ENCODE peak calls at places on chromosomes 3 and 15, in four cellular contexts. Q is A549, J is H1, O is K562. E is an unnamed sample.

GRCh38 chr15:52109559-52110451 is 2.8 kb downstream of the BCL2L10 start:
- DNase-seq in O (no peak), Q (no peak), J (no peak), E (no peak)

GRCh38 chr3:100590114-100590839 is 19.1 kb upstream of the ADGRG7 start:
- DNase-seq in J (peak), O (peak), Q (peak), E (peak)

GRCh38 chr15:59532770-59533379 is 78.7 kb upstream of the GCNT3 start:
- DNase-seq in O (peak), Q (peak), J (no peak), E (peak)

GRCh38 chr3:12288466-12289129 is at the start of gene PPARG:
- DNase-seq in Q (peak), J (peak), O (no peak), E (peak)

GRCh38 chr3:157103280-157103679 is 56.7 kb downstream of the CCNL1 start:
- DNase-seq in Q (no peak), O (no peak), J (no peak), E (no peak)

GRCh38 chr3:187616307-187616939 is 53.8 kb downstream of the SST start:
- DNase-seq in Q (peak), O (peak), J (peak), E (peak)

GRCh38 chr3:58731673-58732072 is 65.1 kb upstream of the FAM3D start:
- DNase-seq in Q (no peak), O (no peak), J (no peak), E (no peak)

GRCh38 chr15:46502668-46503067 is 867.8 kb downstream of the SQOR start:
- DNase-seq in Q (no peak), O (no peak), J (no peak), E (peak)

GRCh38 chr15:90106522-90107117 is 4.4 kb upstream of the IDH2 start:
- DNase-seq in Q (peak), O (no peak), J (no peak), E (no peak)

GRCh38 chr3:159189994-159190669 is 388.3 kb downstream of the MFSD1 start:
- DNase-seq in J (no peak), Q (no peak), O (no peak), E (no peak)

GRCh38 chr15:83088876-83089275 is 18.6 kb upstream of the TM6SF1 start:
- DNase-seq in J (no peak), O (no peak), Q (no peak), E (no peak)

GRCh38 chr3:78659386-78659987 is 1108.3 kb downstream of the ROBO1 start:
- DNase-seq in J (no peak), Q (peak), O (peak), E (peak)

GRCh38 chr3:27426926-27427325 is 57.3 kb downstream of the SLC4A7 start:
- DNase-seq in J (no peak), Q (no peak), O (no peak), E (no peak)

GRCh38 chr3:29683306-29683993 is 402.6 kb downstream of the RBMS3 start:
- DNase-seq in J (no peak), Q (peak), O (no peak), E (no peak)

GRCh38 chr3:36876181-36876936 is 68.5 kb downstream of the TRANK1 start:
- DNase-seq in O (peak), J (peak), Q (no peak), E (no peak)

GRCh38 chr3:87197531-87197930 is 29.6 kb upstream of the CHMP2B start:
- DNase-seq in J (no peak), Q (no peak), O (no peak), E (no peak)

GRCh38 chr3:157865449-157865862 is 240.8 kb downstream of the SHOX2 start:
- DNase-seq in Q (peak), J (peak), O (peak), E (peak)

GRCh38 chr15:50116477-50116876 is 2.6 kb downstream of the ATP8B4 start:
- DNase-seq in Q (peak), O (peak), J (peak), E (peak)

GRCh38 chr3:195151866-195152526 is 119.0 kb downstream of the XXYLT1 start:
- DNase-seq in J (no peak), Q (peak), O (no peak), E (peak)

GRCh38 chr15:45795487-45796069 is 160.7 kb downstream of the SQOR start:
- DNase-seq in Q (peak), O (no peak), J (no peak), E (peak)

GRCh38 chr15:26864664-26865191 is 2.1 kb upstream of the GABRA5 start:
- DNase-seq in Q (peak), O (peak), J (peak), E (no peak)

GRCh38 chr3:1971780-1972179 is 126.9 kb upstream of the CNTN4 start:
- DNase-seq in Q (no peak), J (no peak), O (no peak), E (no peak)

GRCh38 chr15:42457445-42458442 is 33.2 kb downstream of the ZNF106 start:
- DNase-seq in Q (no peak), J (peak), O (no peak), E (no peak)

GRCh38 chr15:62887113-62887570 is 155.4 kb upstream of the TPM1 start:
- DNase-seq in J (peak), Q (no peak), O (no peak), E (no peak)

GRCh38 chr15:31280831-31281216 is 45.8 kb upstream of the KLF13 start:
- DNase-seq in O (no peak), J (no peak), Q (no peak), E (no peak)

GRCh38 chr3:171846594-171846993 is 3.4 kb downstream of the TMEM212 start:
- DNase-seq in O (no peak), J (no peak), Q (no peak), E (no peak)

GRCh38 chr3:137692803-137693431 is 71.2 kb upstream of the SOX14 start:
- DNase-seq in O (peak), Q (peak), J (peak), E (peak)

GRCh38 chr3:132596816-132597433 is at the start of gene ACKR4:
- DNase-seq in Q (no peak), J (no peak), O (no peak), E (no peak)
- H3K4me3 ChIP-seq in Q (no peak), J (no peak), O (no peak), E (no peak)

GRCh38 chr15:64235552-64235951 is 72.7 kb upstream of the PPIB start:
- DNase-seq in J (no peak), O (no peak), Q (no peak), E (no peak)
- TF ChIP-seq PHF8 in J (no peak), O (no peak), Q (no peak), E (no peak)

DNA sequence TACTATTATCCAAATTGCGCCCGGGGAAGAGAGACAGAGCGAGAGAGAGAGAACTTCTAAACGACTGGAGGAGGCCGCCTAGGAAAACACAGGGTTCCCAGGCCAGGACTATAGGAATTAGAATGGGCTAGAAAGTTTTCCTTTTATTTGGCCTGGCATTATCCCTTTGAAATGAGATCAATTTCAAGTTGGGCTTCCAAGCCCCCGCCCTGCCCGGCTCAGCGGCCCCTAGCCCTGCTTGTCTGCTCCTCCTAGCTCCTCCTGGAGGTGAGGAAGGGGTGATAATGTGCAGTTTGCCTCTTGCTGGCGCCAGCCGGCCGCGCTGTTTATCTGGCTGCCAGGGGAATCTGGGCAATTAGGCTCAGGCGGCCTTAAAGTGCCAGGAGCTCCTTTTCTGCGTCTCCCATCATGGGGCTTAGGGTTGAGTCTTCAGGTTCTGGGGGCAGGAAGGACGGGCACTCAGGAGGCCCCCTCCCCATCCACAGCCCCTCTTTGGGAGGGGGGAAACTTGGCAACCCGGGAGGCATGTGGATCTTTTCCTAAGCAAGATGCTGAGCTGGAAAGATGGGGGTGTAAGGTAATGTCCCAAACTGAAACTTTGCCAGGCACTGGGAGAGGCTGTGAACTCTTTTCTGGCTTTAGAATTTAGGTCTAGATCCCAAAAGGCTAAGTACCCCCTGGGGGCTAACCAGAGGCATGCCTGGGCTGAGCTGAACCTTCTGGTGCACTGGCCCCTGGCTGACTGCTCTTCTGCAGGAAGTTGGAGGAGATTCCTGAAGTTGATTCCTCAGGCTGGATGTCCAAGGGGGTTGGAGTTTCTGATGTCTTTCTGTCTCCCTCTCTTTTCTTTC is 5.5 kb downstream of the SMAD6 start:
- DNase-seq in J (peak), Q (peak), O (no peak), E (peak)
- H3K4me3 ChIP-seq in J (no peak), Q (peak), O (no peak), E (no peak)

DNA sequence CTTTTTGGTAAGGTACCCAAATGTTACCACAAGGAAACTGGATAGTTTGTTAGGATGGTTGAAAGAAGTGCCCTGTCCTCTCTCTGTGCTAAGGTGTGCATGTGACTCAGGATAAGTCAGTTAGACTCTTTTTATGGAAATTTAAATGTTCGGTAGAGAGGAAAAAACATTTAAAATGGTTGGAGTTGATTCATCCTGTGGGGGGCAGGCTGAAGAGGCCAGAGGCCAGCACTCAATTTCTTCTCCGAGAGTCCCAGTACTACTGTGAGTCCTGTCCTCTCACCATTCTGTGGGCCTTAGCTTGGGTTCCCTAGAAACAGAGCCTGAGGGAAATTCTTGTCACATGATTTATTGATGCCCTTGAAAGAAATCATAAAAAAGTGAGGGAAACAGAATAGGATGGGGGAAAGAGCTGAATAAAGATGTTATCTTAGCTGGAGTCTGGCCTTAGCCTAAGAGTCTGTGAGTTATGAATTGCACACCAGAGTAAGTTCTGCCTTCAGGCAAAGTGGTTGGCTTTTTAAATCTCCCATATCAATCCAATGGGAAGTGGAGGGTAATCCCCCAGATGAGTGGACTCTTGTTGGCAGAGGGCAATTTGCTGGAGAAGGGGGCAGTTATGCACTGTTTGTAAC is 106.5 kb upstream of the GALNT15 start:
- DNase-seq in Q (peak), J (no peak), O (no peak), E (no peak)
- TF ChIP-seq PHF8 in Q (no peak), J (no peak), O (no peak), E (no peak)

DNA sequence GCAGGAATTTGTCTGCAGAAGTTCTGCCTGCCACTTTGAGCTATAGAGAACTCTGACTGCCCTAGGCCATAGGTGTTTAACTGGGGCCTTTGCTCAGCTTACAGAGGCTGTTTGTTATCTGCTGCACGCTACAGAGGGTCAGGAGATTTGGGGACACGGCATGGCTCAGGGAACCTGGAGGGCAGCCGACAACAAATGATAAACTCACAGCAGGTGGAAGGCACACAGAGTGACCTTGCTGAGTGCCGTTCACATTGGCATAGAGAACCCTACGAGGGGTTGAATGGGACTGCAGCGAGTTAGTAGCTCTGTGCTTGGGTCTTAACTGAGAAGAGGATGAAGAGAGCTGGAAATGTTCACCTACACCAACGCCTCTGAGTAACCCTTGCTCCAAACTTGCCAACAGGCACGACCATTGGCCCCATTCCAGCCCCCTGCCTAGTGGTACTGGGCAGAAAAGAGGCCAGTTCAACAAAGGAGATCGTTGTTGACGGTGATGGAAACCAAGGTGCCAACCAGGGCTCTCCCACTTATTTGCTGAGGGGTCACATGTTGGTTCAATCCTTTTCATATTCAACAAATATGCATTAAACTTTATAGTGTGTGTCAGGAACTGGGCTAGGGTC is 301.1 kb downstream of the NTRK3 start:
- DNase-seq in O (no peak), Q (no peak), J (no peak), E (no peak)
- H3K4me3 ChIP-seq in O (no peak), Q (no peak), J (no peak), E (no peak)

GRCh38 chr3:24683511-24684384 is 189.1 kb upstream of the THRB start:
- DNase-seq in O (peak), J (no peak), Q (peak), E (peak)
- TF ChIP-seq PHF8 in O (no peak), J (no peak), Q (no peak), E (no peak)

DNA sequence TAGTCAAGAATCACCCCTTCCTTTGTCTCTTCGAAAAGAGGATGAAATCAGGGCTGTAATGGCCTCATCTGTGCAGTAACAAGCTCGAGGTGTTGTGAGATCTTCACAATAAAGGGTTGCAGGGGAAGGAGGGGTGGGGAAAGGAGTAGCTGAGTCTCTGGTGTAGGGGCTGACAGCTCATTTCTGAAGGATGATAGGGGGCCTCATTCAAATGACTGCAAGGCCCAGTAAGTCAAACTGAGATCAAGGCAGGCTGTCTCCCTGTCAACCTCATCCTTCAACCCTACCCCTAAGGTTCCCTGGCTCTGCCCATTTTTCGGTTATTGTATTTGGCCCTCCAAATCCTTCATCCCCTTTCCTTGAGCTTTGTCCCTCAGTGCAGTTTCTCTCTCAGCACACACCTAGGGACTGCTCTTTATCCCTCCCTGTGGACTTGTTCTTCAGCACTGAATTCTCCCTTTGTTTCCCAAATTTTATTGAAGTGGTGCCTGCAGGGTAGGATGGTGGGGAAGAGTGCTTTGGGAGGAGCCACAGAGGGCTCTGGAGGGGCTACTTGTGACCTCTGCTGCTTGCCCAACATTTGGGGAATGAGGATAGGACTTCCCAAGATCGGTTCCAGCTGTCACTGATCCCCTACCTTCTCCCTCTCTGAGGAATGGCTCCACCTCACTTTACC is 38.1 kb downstream of the ZNF589 start:
- DNase-seq in O (no peak), J (no peak), Q (no peak), E (no peak)
- H3K4me3 ChIP-seq in O (no peak), J (no peak), Q (no peak), E (no peak)

GRCh38 chr15:71697999-71698398 is 112.4 kb upstream of the NR2E3 start:
- DNase-seq in Q (no peak), J (no peak), O (no peak), E (no peak)
- TF ChIP-seq PHF8 in Q (no peak), J (no peak), O (no peak), E (no peak)

GRCh38 chr3:185400340-185400667 is 37.4 kb downstream of the MAP3K13 start:
- DNase-seq in J (no peak), O (no peak), Q (no peak), E (no peak)

GRCh38 chr3:185403002-185403401 is 40.1 kb downstream of the MAP3K13 start:
- DNase-seq in Q (no peak), J (no peak), O (no peak), E (no peak)

GRCh38 chr3:185401319-185401955 is 38.5 kb downstream of the MAP3K13 start:
- DNase-seq in O (no peak), Q (no peak), J (no peak), E (no peak)

GRCh38 chr3:185400866-185401265 is 37.9 kb downstream of the MAP3K13 start:
- DNase-seq in O (no peak), Q (no peak), J (no peak), E (no peak)

DNA sequence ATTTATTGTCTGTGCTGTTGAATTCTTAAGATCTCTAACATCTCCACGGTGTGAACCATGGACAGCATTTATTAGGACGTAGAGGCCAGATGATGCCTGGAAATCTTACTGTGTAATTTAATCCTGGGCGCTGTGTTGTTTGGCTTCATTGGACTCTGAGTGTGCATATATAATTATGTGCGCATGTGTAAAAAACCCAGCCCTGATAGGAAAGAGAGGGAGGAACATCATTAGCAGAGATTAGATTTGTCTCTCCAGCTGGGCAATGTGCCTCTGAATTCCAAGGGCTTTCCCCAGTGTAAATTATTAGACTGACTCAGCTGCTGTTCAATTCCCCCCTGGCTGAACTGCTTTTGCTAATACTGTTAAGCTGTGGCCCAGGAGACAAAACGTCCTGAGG is 39.6 kb downstream of the MAP3K13 start:
- DNase-seq in J (no peak), Q (no peak), O (no peak), E (no peak)
- H3K4me3 ChIP-seq in J (no peak), Q (no peak), O (no peak), E (no peak)